ENCODE peak calls at places on chromosomes 7 and 10, in nine cellular contexts. One of them, this sample, is unnamed.

GRCh38 chr7:16813232-16813616 is 8.4 kb upstream of the AGR2 start:
- DNase-seq in GM23248: no peak
- DNase-seq in Kasumi-1: no peak
- DNase-seq in MV-4-11: peak
- DNase-seq in B cell: no peak
- DNase-seq in NCI-H1092 treated with DMSO at 0.1 percent for 48 hours: no peak
- DNase-seq in foreskin keratinocyte: no peak
- DNase-seq in GM13976: no peak
- DNase-seq in lung: no peak
- DNase-seq in this sample: no peak

GRCh38 chr7:142111509-142111908 is at the start of gene MGAM2:
- DNase-seq in GM23248: no peak
- DNase-seq in Kasumi-1: no peak
- DNase-seq in MV-4-11: peak
- DNase-seq in B cell: no peak
- DNase-seq in NCI-H1092 treated with DMSO at 0.1 percent for 48 hours: no peak
- DNase-seq in foreskin keratinocyte: no peak
- DNase-seq in GM13976: no peak
- DNase-seq in lung: no peak
- DNase-seq in this sample: no peak

GRCh38 chr10:92847185-92847864 is 995 bp upstream of the EXOC6 start:
- DNase-seq in GM23248: peak
- DNase-seq in Kasumi-1: peak
- DNase-seq in MV-4-11: peak
- DNase-seq in B cell: no peak
- DNase-seq in NCI-H1092 treated with DMSO at 0.1 percent for 48 hours: no peak
- DNase-seq in foreskin keratinocyte: peak
- DNase-seq in GM13976: no peak
- DNase-seq in lung: no peak
- DNase-seq in this sample: no peak

GRCh38 chr10:44907576-44907975 is 3.6 kb upstream of the TMEM72 start:
- DNase-seq in GM23248: no peak
- DNase-seq in Kasumi-1: no peak
- DNase-seq in MV-4-11: no peak
- DNase-seq in B cell: no peak
- DNase-seq in NCI-H1092 treated with DMSO at 0.1 percent for 48 hours: no peak
- DNase-seq in foreskin keratinocyte: no peak
- DNase-seq in GM13976: no peak
- DNase-seq in lung: no peak
- DNase-seq in this sample: no peak

GRCh38 chr10:119536508-119536837 is 6.0 kb downstream of the RGS10 start:
- DNase-seq in GM23248: no peak
- DNase-seq in Kasumi-1: no peak
- DNase-seq in MV-4-11: peak
- DNase-seq in B cell: no peak
- DNase-seq in NCI-H1092 treated with DMSO at 0.1 percent for 48 hours: no peak
- DNase-seq in foreskin keratinocyte: no peak
- DNase-seq in GM13976: no peak
- DNase-seq in lung: no peak
- DNase-seq in this sample: no peak

GRCh38 chr10:132730566-132730953 is 55.4 kb downstream of the NKX6-2 start:
- DNase-seq in GM23248: no peak
- DNase-seq in Kasumi-1: no peak
- DNase-seq in MV-4-11: no peak
- DNase-seq in B cell: no peak
- DNase-seq in NCI-H1092 treated with DMSO at 0.1 percent for 48 hours: no peak
- DNase-seq in foreskin keratinocyte: no peak
- DNase-seq in GM13976: no peak
- DNase-seq in lung: no peak
- DNase-seq in this sample: no peak

GRCh38 chr7:124152859-124153692 is 120.2 kb upstream of the TMEM229A start:
- DNase-seq in GM23248: peak
- DNase-seq in Kasumi-1: peak
- DNase-seq in MV-4-11: peak
- DNase-seq in B cell: no peak
- DNase-seq in NCI-H1092 treated with DMSO at 0.1 percent for 48 hours: peak
- DNase-seq in foreskin keratinocyte: peak
- DNase-seq in GM13976: no peak
- DNase-seq in lung: no peak
- DNase-seq in this sample: peak

GRCh38 chr10:1395025-1395981 is 339.1 kb downstream of the WDR37 start:
- DNase-seq in GM23248: no peak
- DNase-seq in Kasumi-1: no peak
- DNase-seq in MV-4-11: no peak
- DNase-seq in B cell: no peak
- DNase-seq in NCI-H1092 treated with DMSO at 0.1 percent for 48 hours: no peak
- DNase-seq in foreskin keratinocyte: no peak
- DNase-seq in GM13976: no peak
- DNase-seq in lung: peak
- DNase-seq in this sample: no peak

GRCh38 chr7:14197280-14197679 is 207.8 kb upstream of the ETV1 start:
- DNase-seq in GM23248: peak
- DNase-seq in Kasumi-1: no peak
- DNase-seq in MV-4-11: no peak
- DNase-seq in B cell: no peak
- DNase-seq in NCI-H1092 treated with DMSO at 0.1 percent for 48 hours: peak
- DNase-seq in foreskin keratinocyte: no peak
- DNase-seq in GM13976: no peak
- DNase-seq in lung: no peak
- DNase-seq in this sample: no peak

GRCh38 chr10:74026428-74026979 is 28.6 kb downstream of the VCL start:
- DNase-seq in GM23248: no peak
- DNase-seq in Kasumi-1: no peak
- DNase-seq in MV-4-11: no peak
- DNase-seq in B cell: no peak
- DNase-seq in NCI-H1092 treated with DMSO at 0.1 percent for 48 hours: no peak
- DNase-seq in foreskin keratinocyte: no peak
- DNase-seq in GM13976: no peak
- DNase-seq in lung: no peak
- DNase-seq in this sample: no peak

GRCh38 chr10:17237915-17238444 is 9.9 kb downstream of the VIM start:
- DNase-seq in GM23248: peak
- DNase-seq in Kasumi-1: no peak
- DNase-seq in MV-4-11: no peak
- DNase-seq in B cell: no peak
- DNase-seq in NCI-H1092 treated with DMSO at 0.1 percent for 48 hours: no peak
- DNase-seq in foreskin keratinocyte: no peak
- DNase-seq in GM13976: no peak
- DNase-seq in lung: no peak
- DNase-seq in this sample: no peak

GRCh38 chr7:54960517-54960916 is 58.3 kb upstream of the EGFR start:
- DNase-seq in GM23248: peak
- DNase-seq in Kasumi-1: no peak
- DNase-seq in MV-4-11: no peak
- DNase-seq in B cell: no peak
- DNase-seq in NCI-H1092 treated with DMSO at 0.1 percent for 48 hours: no peak
- DNase-seq in foreskin keratinocyte: peak
- DNase-seq in GM13976: no peak
- DNase-seq in lung: no peak
- DNase-seq in this sample: no peak

GRCh38 chr10:21336476-21337170 is 188.9 kb downstream of the SKIDA1 start:
- DNase-seq in GM23248: peak
- DNase-seq in Kasumi-1: no peak
- DNase-seq in MV-4-11: peak
- DNase-seq in B cell: no peak
- DNase-seq in NCI-H1092 treated with DMSO at 0.1 percent for 48 hours: no peak
- DNase-seq in foreskin keratinocyte: peak
- DNase-seq in GM13976: no peak
- DNase-seq in lung: peak
- DNase-seq in this sample: peak

GRCh38 chr10:48604408-48605263 is at the start of gene ARHGAP22:
- DNase-seq in GM23248: peak
- DNase-seq in Kasumi-1: no peak
- DNase-seq in MV-4-11: no peak
- DNase-seq in B cell: peak
- DNase-seq in NCI-H1092 treated with DMSO at 0.1 percent for 48 hours: no peak
- DNase-seq in foreskin keratinocyte: peak
- DNase-seq in GM13976: peak
- DNase-seq in lung: no peak
- DNase-seq in this sample: peak

GRCh38 chr7:77791956-77792355 is 6.3 kb downstream of the TMEM60 start:
- DNase-seq in GM23248: no peak
- DNase-seq in Kasumi-1: no peak
- DNase-seq in MV-4-11: no peak
- DNase-seq in B cell: no peak
- DNase-seq in NCI-H1092 treated with DMSO at 0.1 percent for 48 hours: no peak
- DNase-seq in foreskin keratinocyte: no peak
- DNase-seq in GM13976: no peak
- DNase-seq in lung: no peak
- DNase-seq in this sample: no peak

GRCh38 chr10:36170943-36171501 is 528.9 kb upstream of the FZD8 start:
- DNase-seq in GM23248: no peak
- DNase-seq in Kasumi-1: no peak
- DNase-seq in MV-4-11: no peak
- DNase-seq in B cell: no peak
- DNase-seq in NCI-H1092 treated with DMSO at 0.1 percent for 48 hours: no peak
- DNase-seq in foreskin keratinocyte: no peak
- DNase-seq in GM13976: no peak
- DNase-seq in lung: no peak
- DNase-seq in this sample: no peak

GRCh38 chr10:24467094-24467493 is 256.6 kb downstream of the ARHGAP21 start:
- DNase-seq in GM23248: no peak
- DNase-seq in Kasumi-1: no peak
- DNase-seq in MV-4-11: no peak
- DNase-seq in B cell: no peak
- DNase-seq in NCI-H1092 treated with DMSO at 0.1 percent for 48 hours: no peak
- DNase-seq in foreskin keratinocyte: peak
- DNase-seq in GM13976: no peak
- DNase-seq in lung: no peak
- DNase-seq in this sample: no peak

GRCh38 chr7:103394566-103394965 is 47.1 kb downstream of the PSMC2 start:
- DNase-seq in GM23248: no peak
- DNase-seq in Kasumi-1: no peak
- DNase-seq in MV-4-11: no peak
- DNase-seq in B cell: no peak
- DNase-seq in NCI-H1092 treated with DMSO at 0.1 percent for 48 hours: no peak
- DNase-seq in foreskin keratinocyte: peak
- DNase-seq in GM13976: no peak
- DNase-seq in lung: no peak
- DNase-seq in this sample: no peak

GRCh38 chr10:69801094-69801433 is 642 bp upstream of the COL13A1 start:
- DNase-seq in GM23248: peak
- DNase-seq in Kasumi-1: peak
- DNase-seq in MV-4-11: peak
- DNase-seq in B cell: no peak
- DNase-seq in NCI-H1092 treated with DMSO at 0.1 percent for 48 hours: no peak
- DNase-seq in foreskin keratinocyte: peak
- DNase-seq in GM13976: peak
- DNase-seq in lung: peak
- DNase-seq in this sample: peak

GRCh38 chr10:13993169-13993568 is 337.6 kb downstream of the FRMD4A start:
- DNase-seq in GM23248: peak
- DNase-seq in Kasumi-1: no peak
- DNase-seq in MV-4-11: no peak
- DNase-seq in B cell: no peak
- DNase-seq in NCI-H1092 treated with DMSO at 0.1 percent for 48 hours: no peak
- DNase-seq in foreskin keratinocyte: peak
- DNase-seq in GM13976: no peak
- DNase-seq in lung: no peak
- DNase-seq in this sample: no peak

GRCh38 chr7:20403356-20403755 is 72.7 kb downstream of the ITGB8 start:
- DNase-seq in GM23248: peak
- DNase-seq in Kasumi-1: no peak
- DNase-seq in MV-4-11: no peak
- DNase-seq in B cell: no peak
- DNase-seq in NCI-H1092 treated with DMSO at 0.1 percent for 48 hours: no peak
- DNase-seq in foreskin keratinocyte: no peak
- DNase-seq in GM13976: no peak
- DNase-seq in lung: no peak
- DNase-seq in this sample: no peak

GRCh38 chr7:133081119-133081604 is 728 bp downstream of the CHCHD3 start:
- DNase-seq in GM23248: peak
- DNase-seq in Kasumi-1: peak
- DNase-seq in MV-4-11: no peak
- DNase-seq in B cell: no peak
- DNase-seq in NCI-H1092 treated with DMSO at 0.1 percent for 48 hours: no peak
- DNase-seq in foreskin keratinocyte: peak
- DNase-seq in GM13976: no peak
- DNase-seq in lung: no peak
- DNase-seq in this sample: peak

GRCh38 chr7:47407821-47408674 is 173.9 kb downstream of the TNS3 start:
- DNase-seq in GM23248: no peak
- DNase-seq in Kasumi-1: no peak
- DNase-seq in MV-4-11: no peak
- DNase-seq in B cell: no peak
- DNase-seq in NCI-H1092 treated with DMSO at 0.1 percent for 48 hours: no peak
- DNase-seq in foreskin keratinocyte: no peak
- DNase-seq in GM13976: no peak
- DNase-seq in lung: no peak
- DNase-seq in this sample: no peak

GRCh38 chr10:97497572-97498075 is 598 bp downstream of the MMS19 start:
- DNase-seq in GM23248: peak
- DNase-seq in Kasumi-1: peak
- DNase-seq in MV-4-11: peak
- DNase-seq in B cell: peak
- DNase-seq in NCI-H1092 treated with DMSO at 0.1 percent for 48 hours: peak
- DNase-seq in foreskin keratinocyte: peak
- DNase-seq in GM13976: peak
- DNase-seq in lung: peak
- DNase-seq in this sample: peak

GRCh38 chr7:83101540-83101939 is 61.1 kb downstream of the PCLO start:
- DNase-seq in GM23248: no peak
- DNase-seq in Kasumi-1: no peak
- DNase-seq in MV-4-11: no peak
- DNase-seq in B cell: no peak
- DNase-seq in NCI-H1092 treated with DMSO at 0.1 percent for 48 hours: no peak
- DNase-seq in foreskin keratinocyte: no peak
- DNase-seq in GM13976: no peak
- DNase-seq in lung: no peak
- DNase-seq in this sample: no peak

GRCh38 chr10:61063035-61063434 is 119.0 kb upstream of the RHOBTB1 start:
- DNase-seq in GM23248: peak
- DNase-seq in Kasumi-1: no peak
- DNase-seq in MV-4-11: no peak
- DNase-seq in B cell: no peak
- DNase-seq in NCI-H1092 treated with DMSO at 0.1 percent for 48 hours: no peak
- DNase-seq in foreskin keratinocyte: no peak
- DNase-seq in GM13976: no peak
- DNase-seq in lung: no peak
- DNase-seq in this sample: no peak

GRCh38 chr7:159197066-159197975 is 52.7 kb upstream of the VIPR2 start:
- DNase-seq in GM23248: no peak
- DNase-seq in Kasumi-1: peak
- DNase-seq in MV-4-11: peak
- DNase-seq in B cell: no peak
- DNase-seq in NCI-H1092 treated with DMSO at 0.1 percent for 48 hours: no peak
- DNase-seq in foreskin keratinocyte: no peak
- DNase-seq in GM13976: no peak
- DNase-seq in lung: no peak
- DNase-seq in this sample: no peak

This sample was measured in HEK293T.